ENCODE peak calls at places on chromosomes 2 and 18, in nine cellular contexts. Z is astrocyte of the spinal cord, O is fibroblast of lung, F is GM23338, L is tibial artery, D is GM12864, A is mucosa of descending colon, C is A549, X is pancreas. R is an unnamed sample.

GRCh38 chr2:172456002-172456401 is 28.6 kb downstream of the ITGA6 start:
- DNase-seq in Z (no peak), O (no peak), F (peak), L (no peak), D (no peak), A (no peak), C (no peak), X (no peak), R (no peak)

GRCh38 chr18:11845653-11846052 is 5.6 kb upstream of the CHMP1B start:
- DNase-seq in Z (no peak), O (no peak), F (no peak), L (no peak), D (no peak), A (no peak), C (no peak), X (no peak), R (no peak)

GRCh38 chr2:32008811-32009478 is 1.9 kb downstream of the MEMO1 start:
- DNase-seq in Z (peak), O (peak), F (peak), L (no peak), D (no peak), A (no peak), C (no peak), X (no peak), R (peak)

GRCh38 chr2:232315049-232315922 is 63.3 kb upstream of the ALPP start:
- DNase-seq in Z (peak), O (peak), F (peak), L (peak), D (peak), A (peak), C (no peak), X (no peak), R (peak)

GRCh38 chr2:112493858-112494648 is 12.1 kb downstream of the TTL start:
- DNase-seq in Z (peak), O (peak), F (no peak), L (no peak), D (no peak), A (no peak), C (peak), X (no peak), R (no peak)

GRCh38 chr2:130391872-130392670 is 36.2 kb downstream of the PTPN18 start:
- DNase-seq in Z (no peak), O (no peak), F (no peak), L (no peak), D (no peak), A (no peak), C (no peak), X (no peak), R (no peak)

GRCh38 chr2:10502803-10503107 is 54.6 kb upstream of the ODC1 start:
- DNase-seq in Z (no peak), O (no peak), F (no peak), L (no peak), D (no peak), A (no peak), C (no peak), X (no peak), R (no peak)

GRCh38 chr2:223787358-223787757 is 50.0 kb downstream of the AP1S3 start:
- DNase-seq in Z (no peak), O (no peak), F (no peak), L (no peak), D (no peak), A (no peak), C (no peak), X (no peak), R (no peak)

GRCh38 chr2:183010112-183010511 is 28.1 kb downstream of the NCKAP1 start:
- DNase-seq in Z (peak), O (peak), F (peak), L (no peak), D (no peak), A (no peak), C (no peak), X (no peak), R (no peak)

GRCh38 chr2:189092936-189093335 is 86.6 kb downstream of the COL5A2 start:
- DNase-seq in Z (peak), O (peak), F (no peak), L (peak), D (no peak), A (no peak), C (no peak), X (no peak), R (no peak)

GRCh38 chr2:90207454-90208058 is 1516.1 kb downstream of the RPIA start:
- DNase-seq in Z (no peak), O (no peak), F (peak), L (no peak), D (no peak), A (no peak), C (peak), X (no peak), R (peak)
- TF ChIP-seq CTCF in Z (no peak), O (no peak), F (peak), L (no peak), D (peak), A (no peak), C (peak), X (no peak), R (no peak)

GRCh38 chr18:57747809-57748680 is 55.1 kb downstream of the ATP8B1 start:
- DNase-seq in Z (no peak), O (no peak), F (peak), L (no peak), D (no peak), A (no peak), C (no peak), X (no peak), R (no peak)
- H3K4me3 ChIP-seq in Z (no peak), O (no peak), F (no peak), L (no peak), D (no peak), A (no peak), C (peak), X (no peak), R (no peak)

GRCh38 chr18:8802031-8802679 is 96.8 kb downstream of the MTCL1 start:
- DNase-seq in Z (no peak), O (no peak), F (no peak), L (no peak), D (no peak), A (no peak), C (no peak), X (no peak), R (no peak)
- TF ChIP-seq CTCF in Z (no peak), O (no peak), F (no peak), L (no peak), D (no peak), A (no peak), C (no peak), X (no peak), R (no peak)

GRCh38 chr2:236899945-236900640 is 185.6 kb upstream of the COPS8 start:
- DNase-seq in Z (no peak), O (no peak), F (no peak), L (no peak), D (no peak), A (no peak), C (no peak), X (no peak), R (no peak)

GRCh38 chr2:236909802-236910201 is 175.9 kb upstream of the COPS8 start:
- DNase-seq in Z (no peak), O (no peak), F (no peak), L (no peak), D (no peak), A (no peak), C (no peak), X (no peak), R (no peak)

GRCh38 chr2:236903978-236904377 is 181.7 kb upstream of the COPS8 start:
- DNase-seq in Z (no peak), O (peak), F (no peak), L (no peak), D (no peak), A (no peak), C (no peak), X (no peak), R (no peak)

GRCh38 chr2:236908456-236909388 is 177.0 kb upstream of the COPS8 start:
- DNase-seq in Z (no peak), O (no peak), F (no peak), L (no peak), D (no peak), A (no peak), C (no peak), X (no peak), R (no peak)

GRCh38 chr2:236904389-236905263 is 181.1 kb upstream of the COPS8 start:
- DNase-seq in Z (no peak), O (no peak), F (no peak), L (no peak), D (no peak), A (no peak), C (no peak), X (no peak), R (no peak)
- H3K4me3 ChIP-seq in Z (no peak), O (no peak), F (no peak), L (no peak), D (no peak), A (no peak), C (no peak), X (no peak), R (no peak)

GRCh38 chr2:49259926-49260325 is 105.6 kb upstream of the FSHR start:
- DNase-seq in Z (no peak), O (no peak), F (no peak), L (no peak), D (no peak), A (no peak), C (no peak), X (no peak), R (no peak)

GRCh38 chr2:49251766-49252165 is 97.5 kb upstream of the FSHR start:
- DNase-seq in Z (peak), O (peak), F (no peak), L (no peak), D (no peak), A (no peak), C (no peak), X (no peak), R (no peak)

GRCh38 chr2:49254401-49254800 is 100.1 kb upstream of the FSHR start:
- DNase-seq in Z (no peak), O (no peak), F (no peak), L (no peak), D (no peak), A (no peak), C (no peak), X (no peak), R (no peak)

GRCh38 chr2:49251251-49251650 is 96.9 kb upstream of the FSHR start:
- DNase-seq in Z (no peak), O (no peak), F (no peak), L (no peak), D (no peak), A (no peak), C (no peak), X (no peak), R (no peak)

DNA sequence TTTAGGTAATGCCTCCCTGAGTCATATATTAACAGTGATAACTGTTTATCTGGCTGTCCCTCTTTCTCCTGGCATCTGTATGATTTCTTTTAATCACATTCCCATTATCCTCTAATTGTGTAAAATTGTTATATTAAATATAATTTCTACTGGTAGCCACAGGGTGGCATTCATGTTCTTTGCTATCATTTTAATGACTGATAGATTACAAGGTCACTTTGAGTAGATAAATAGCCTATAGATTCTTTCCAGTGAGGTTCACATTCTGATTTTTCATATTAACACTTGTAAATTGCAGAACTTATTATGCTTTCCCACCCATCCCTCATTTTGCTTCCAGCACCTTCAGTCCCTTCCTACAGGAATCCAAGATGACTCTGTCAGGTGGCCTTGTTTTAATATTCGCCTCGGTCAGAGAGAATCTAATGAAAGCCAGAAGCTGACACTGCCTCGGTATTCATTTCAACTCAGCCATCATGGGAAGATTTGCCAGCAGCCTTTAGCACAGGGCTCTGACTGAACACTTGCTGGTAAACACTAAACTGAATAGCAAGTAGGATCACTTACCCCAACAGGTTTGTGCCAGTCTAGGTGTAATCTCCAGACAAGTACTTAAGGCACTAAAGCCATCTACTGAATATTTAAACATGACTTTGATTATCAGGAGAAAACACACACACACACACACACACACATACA is 101.2 kb upstream of the FSHR start:
- DNase-seq in Z (no peak), O (peak), F (no peak), L (no peak), D (no peak), A (no peak), C (no peak), X (no peak), R (no peak)
- TF ChIP-seq CTCF in Z (no peak), O (no peak), F (no peak), L (no peak), D (no peak), A (no peak), C (no peak), X (no peak), R (no peak)

GRCh38 chr2:236238756-236239155 is 25.4 kb downstream of the ASB18 start:
- DNase-seq in Z (no peak), O (no peak), F (no peak), L (peak), D (no peak), A (no peak), C (no peak), X (no peak), R (no peak)

GRCh38 chr2:236241181-236242056 is 22.8 kb downstream of the ASB18 start:
- DNase-seq in Z (no peak), O (no peak), F (no peak), L (peak), D (no peak), A (no peak), C (no peak), X (no peak), R (no peak)

GRCh38 chr2:236237468-236238190 is 26.6 kb downstream of the ASB18 start:
- DNase-seq in Z (no peak), O (no peak), F (peak), L (peak), D (no peak), A (no peak), C (no peak), X (no peak), R (no peak)

GRCh38 chr2:236240228-236240990 is 23.8 kb downstream of the ASB18 start:
- DNase-seq in Z (no peak), O (no peak), F (peak), L (peak), D (no peak), A (no peak), C (no peak), X (peak), R (no peak)

GRCh38 chr2:236239276-236240065 is 24.7 kb downstream of the ASB18 start:
- DNase-seq in Z (no peak), O (no peak), F (no peak), L (peak), D (no peak), A (no peak), C (no peak), X (no peak), R (no peak)
- H3K4me3 ChIP-seq in Z (no peak), O (no peak), F (no peak), L (no peak), D (no peak), A (no peak), C (no peak), X (no peak), R (no peak)

R was measured in GM12865.